ENCODE peak calls at places on chromosomes 4 and X, in seven cellular contexts. One of them, this sample, is unnamed.
A peak's percentile ranks its signal among the peaks of the same experiment; 100 is the strongest.

GRCh38 chr4:15352508-15352907 is 75.3 kb upstream of the C1QTNF7 start:
- DNase-seq in AG04449: no peak
- DNase-seq in WTC11: no peak
- DNase-seq in BJ: no peak
- DNase-seq in H9: no peak
- DNase-seq in HFFc6: no peak
- DNase-seq in GM12865: no peak
- DNase-seq in this sample: no peak

GRCh38 chr4:130147618-130148017 is 1051.7 kb downstream of the C4orf33 start:
- DNase-seq in AG04449: no peak
- DNase-seq in WTC11: peak; percentile 16
- DNase-seq in BJ: no peak
- DNase-seq in H9: peak; percentile 30
- DNase-seq in HFFc6: no peak
- DNase-seq in GM12865: no peak
- DNase-seq in this sample: no peak

GRCh38 chrX:118350715-118351114 is 4.8 kb downstream of the WDR44 start:
- DNase-seq in AG04449: no peak
- DNase-seq in WTC11: no peak
- DNase-seq in BJ: no peak
- DNase-seq in H9: no peak
- DNase-seq in HFFc6: no peak
- DNase-seq in GM12865: peak; percentile 31
- DNase-seq in this sample: no peak

GRCh38 chrX:9670136-9670905 is 95.3 kb downstream of the GPR143 start:
- DNase-seq in AG04449: no peak
- DNase-seq in WTC11: no peak
- DNase-seq in BJ: no peak
- DNase-seq in H9: no peak
- DNase-seq in HFFc6: peak; percentile 0
- DNase-seq in GM12865: no peak
- DNase-seq in this sample: no peak

GRCh38 chr4:173463816-173464215 is 64.9 kb upstream of the SCRG1 start:
- DNase-seq in AG04449: no peak
- DNase-seq in WTC11: no peak
- DNase-seq in BJ: no peak
- DNase-seq in H9: no peak
- DNase-seq in HFFc6: no peak
- DNase-seq in GM12865: no peak
- DNase-seq in this sample: no peak

GRCh38 chrX:150664290-150664689 is 28.9 kb upstream of the MTMR1 start:
- DNase-seq in AG04449: no peak
- DNase-seq in WTC11: no peak
- DNase-seq in BJ: no peak
- DNase-seq in H9: no peak
- DNase-seq in HFFc6: no peak
- DNase-seq in GM12865: no peak
- DNase-seq in this sample: no peak

GRCh38 chrX:93673056-93673868 is at the start of gene NAP1L3:
- DNase-seq in AG04449: no peak
- DNase-seq in WTC11: peak; percentile 57
- DNase-seq in BJ: peak; percentile 19
- DNase-seq in H9: peak; percentile 92
- DNase-seq in HFFc6: peak; percentile 78
- DNase-seq in GM12865: peak; percentile 50
- DNase-seq in this sample: peak; percentile 76

GRCh38 chr4:127203561-127204260 is 429.0 kb upstream of the INTU start:
- DNase-seq in AG04449: peak; percentile 49
- DNase-seq in WTC11: no peak
- DNase-seq in BJ: peak; percentile 20
- DNase-seq in H9: no peak
- DNase-seq in HFFc6: peak; percentile 18
- DNase-seq in GM12865: no peak
- DNase-seq in this sample: no peak

GRCh38 chr4:186400676-186401075 is 134.7 kb downstream of the F11 start:
- DNase-seq in AG04449: no peak
- DNase-seq in WTC11: no peak
- DNase-seq in BJ: no peak
- DNase-seq in H9: no peak
- DNase-seq in HFFc6: no peak
- DNase-seq in GM12865: no peak
- DNase-seq in this sample: no peak

DNA sequence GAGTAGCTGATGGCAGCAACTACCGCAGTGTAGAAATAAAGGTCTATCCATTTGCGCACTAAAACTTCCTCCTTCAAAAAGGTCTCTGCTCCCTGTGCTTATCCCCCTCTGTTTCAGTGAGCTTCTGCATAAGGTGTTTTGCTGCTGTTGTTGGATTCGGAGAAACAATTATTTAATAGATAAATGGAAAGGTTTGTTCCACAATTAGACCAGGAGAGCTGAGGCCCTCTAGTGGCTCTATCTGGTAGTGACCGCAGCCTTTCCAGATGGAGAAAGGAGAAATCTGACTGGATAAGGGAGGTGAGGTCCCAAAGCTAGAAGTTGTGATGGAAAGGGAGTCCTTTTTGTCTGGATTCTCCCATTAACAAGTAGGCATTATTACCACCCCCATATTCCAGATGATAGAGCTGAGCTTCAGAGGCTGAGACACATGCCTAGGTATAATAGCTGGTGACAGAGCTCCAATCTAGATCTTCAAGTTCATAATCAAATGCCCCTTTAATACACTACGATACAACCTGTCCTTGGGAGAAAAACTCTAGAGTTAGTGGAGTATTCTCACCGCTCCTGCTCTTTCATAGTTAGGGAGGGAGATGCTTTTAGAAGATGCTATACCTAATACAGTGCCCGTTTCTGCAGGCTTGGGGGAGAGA is 5.1 kb upstream of the GABRQ start:
- DNase-seq in AG04449: no peak
- DNase-seq in WTC11: peak; percentile 62
- DNase-seq in BJ: no peak
- DNase-seq in H9: peak; percentile 43
- DNase-seq in HFFc6: peak; percentile 28
- DNase-seq in GM12865: peak; percentile 16
- DNase-seq in this sample: peak; percentile 75
- TF ChIP-seq CTCF in AG04449: peak; percentile 67
- TF ChIP-seq CTCF in WTC11: peak; percentile 67
- TF ChIP-seq CTCF in BJ: peak; percentile 77
- TF ChIP-seq CTCF in H9: peak; percentile 83
- TF ChIP-seq CTCF in HFFc6: peak; percentile 86
- TF ChIP-seq CTCF in GM12865: peak; percentile 63
- TF ChIP-seq CTCF in this sample: peak; percentile 83

GRCh38 chrX:129637217-129638109 is 17.3 kb downstream of the APLN start:
- DNase-seq in AG04449: no peak
- DNase-seq in WTC11: peak; percentile 78
- DNase-seq in BJ: no peak
- DNase-seq in H9: peak; percentile 69
- DNase-seq in HFFc6: peak; percentile 31
- DNase-seq in GM12865: peak; percentile 74
- DNase-seq in this sample: peak; percentile 77
- TF ChIP-seq CTCF in AG04449: peak; percentile 72
- TF ChIP-seq CTCF in WTC11: peak; percentile 87
- TF ChIP-seq CTCF in BJ: peak; percentile 86
- TF ChIP-seq CTCF in H9: peak; percentile 86
- TF ChIP-seq CTCF in HFFc6: peak; percentile 91
- TF ChIP-seq CTCF in GM12865: peak; percentile 79
- TF ChIP-seq CTCF in this sample: peak; percentile 86

GRCh38 chr4:36824682-36825081 is 419.9 kb upstream of the NWD2 start:
- DNase-seq in AG04449: no peak
- DNase-seq in WTC11: no peak
- DNase-seq in BJ: no peak
- DNase-seq in H9: no peak
- DNase-seq in HFFc6: no peak
- DNase-seq in GM12865: peak; percentile 14
- DNase-seq in this sample: no peak
- TF ChIP-seq CTCF in AG04449: no peak
- TF ChIP-seq CTCF in WTC11: peak; percentile 20
- TF ChIP-seq CTCF in BJ: no peak
- TF ChIP-seq CTCF in H9: peak; percentile 71
- TF ChIP-seq CTCF in HFFc6: no peak
- TF ChIP-seq CTCF in GM12865: peak; percentile 10
- TF ChIP-seq CTCF in this sample: no peak

DNA sequence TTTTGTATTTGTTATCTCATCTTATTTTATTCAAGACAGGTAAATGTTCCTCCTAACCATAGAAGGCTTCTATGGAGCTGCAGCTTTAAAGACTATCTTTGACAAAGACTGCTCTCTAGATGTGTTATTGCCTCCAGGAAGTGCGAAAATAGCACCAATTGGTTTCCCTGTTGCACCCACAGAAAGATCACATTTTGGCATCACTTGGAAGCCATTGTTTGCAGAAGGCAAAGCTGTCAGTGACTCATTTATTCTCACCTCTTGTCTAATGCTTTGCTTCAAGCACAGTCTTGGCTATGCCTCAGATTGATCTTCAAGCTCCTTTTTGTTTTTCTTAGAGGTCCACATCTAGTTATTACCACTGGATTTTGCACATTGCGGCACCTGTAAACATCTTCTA is 150.3 kb downstream of the PCDH7 start:
- DNase-seq in AG04449: no peak
- DNase-seq in WTC11: no peak
- DNase-seq in BJ: no peak
- DNase-seq in H9: no peak
- DNase-seq in HFFc6: no peak
- DNase-seq in GM12865: no peak
- DNase-seq in this sample: no peak
- TF ChIP-seq CTCF in AG04449: no peak
- TF ChIP-seq CTCF in WTC11: no peak
- TF ChIP-seq CTCF in BJ: no peak
- TF ChIP-seq CTCF in H9: no peak
- TF ChIP-seq CTCF in HFFc6: no peak
- TF ChIP-seq CTCF in GM12865: no peak
- TF ChIP-seq CTCF in this sample: no peak